ENCODE peak calls at places on chromosomes 3 and 15, in five cellular contexts. J is heart right ventricle, K is activated B cell treated with CpG ODN at 0.5 μM for 24 hours, O is adrenal gland, A is foreskin fibroblast. Z is an unnamed sample.
A peak's percentile ranks its signal among the peaks of the same experiment; 100 is the strongest.

GRCh38 chr15:25798207-25798931 is 64.8 kb downstream of the ATP10A start:
- DNase-seq in J (no peak), K (no peak), O (no peak), A (no peak), Z (peak; percentile 19)

GRCh38 chr3:105238367-105238766 is 128.3 kb upstream of the ALCAM start:
- DNase-seq in J (no peak), K (no peak), O (no peak), A (no peak), Z (no peak)

GRCh38 chr3:141482250-141482937 is 4.4 kb upstream of the RASA2 start:
- DNase-seq in J (no peak), K (no peak), O (peak; percentile 43), A (peak; percentile 94), Z (peak; percentile 88)

GRCh38 chr3:15294914-15295313 is 37.5 kb downstream of the SH3BP5 start:
- DNase-seq in J (no peak), K (no peak), O (peak; percentile 70), A (no peak), Z (no peak)

GRCh38 chr3:11290743-11291680 is 18.8 kb downstream of the ATG7 start:
- DNase-seq in J (no peak), K (no peak), O (peak; percentile 57), A (peak; percentile 57), Z (peak; percentile 76)

GRCh38 chr3:80232760-80233159 is 465.0 kb upstream of the ROBO1 start:
- DNase-seq in J (no peak), K (no peak), O (peak; percentile 56), A (peak; percentile 15), Z (no peak)

GRCh38 chr3:105435277-105435676 is 68.6 kb downstream of the ALCAM start:
- DNase-seq in J (no peak), K (no peak), O (no peak), A (no peak), Z (no peak)

GRCh38 chr15:64430000-64430735 is 30.2 kb upstream of the ZNF609 start:
- DNase-seq in J (no peak), K (no peak), O (peak; percentile 30), A (peak; percentile 80), Z (peak; percentile 71)

GRCh38 chr3:12147263-12147780 is 11.4 kb downstream of the TIMP4 start:
- DNase-seq in J (no peak), K (no peak), O (no peak), A (no peak), Z (no peak)

GRCh38 chr3:99640214-99640851 is 1.9 kb downstream of the COL8A1 start:
- DNase-seq in J (no peak), K (no peak), O (no peak), A (no peak), Z (no peak)

GRCh38 chr3:127542441-127542952 is 48.0 kb downstream of the TPRA1 start:
- DNase-seq in J (no peak), K (no peak), O (no peak), A (no peak), Z (no peak)

GRCh38 chr3:117303446-117303845 is 593.9 kb downstream of the TUSC7 start:
- DNase-seq in J (no peak), K (no peak), O (no peak), A (no peak), Z (no peak)

GRCh38 chr3:117297541-117297940 is 588.0 kb downstream of the TUSC7 start:
- DNase-seq in J (no peak), K (no peak), O (no peak), A (no peak), Z (no peak)

GRCh38 chr3:117302448-117302847 is 592.9 kb downstream of the TUSC7 start:
- DNase-seq in J (no peak), K (no peak), O (no peak), A (no peak), Z (no peak)

GRCh38 chr3:117297070-117297469 is 587.5 kb downstream of the TUSC7 start:
- DNase-seq in J (no peak), K (no peak), O (no peak), A (no peak), Z (no peak)

GRCh38 chr3:117298273-117298672 is 588.7 kb downstream of the TUSC7 start:
- DNase-seq in J (no peak), K (no peak), O (no peak), A (no peak), Z (no peak)
- TF ChIP-seq CTCF in J (no peak), K (no peak), O (no peak), A (no peak), Z (no peak)

GRCh38 chr3:23017800-23018199 is 185.3 kb upstream of the UBE2E2 start:
- DNase-seq in J (no peak), K (no peak), O (no peak), A (no peak), Z (peak; percentile 3)
- TF ChIP-seq CTCF in J (no peak), K (no peak), O (no peak), A (no peak), Z (no peak)

GRCh38 chr3:131242201-131242600 is 139.4 kb upstream of the NUDT16 start:
- DNase-seq in J (no peak), K (no peak), O (no peak), A (no peak), Z (no peak)
- TF ChIP-seq CTCF in J (peak; percentile 9), K (no peak), O (peak; percentile 23), A (no peak), Z (no peak)

GRCh38 chr3:51271172-51271571 is 113.9 kb upstream of the MANF start:
- DNase-seq in J (no peak), K (no peak), O (no peak), A (no peak), Z (no peak)
- TF ChIP-seq CTCF in J (no peak), K (no peak), O (no peak), A (no peak), Z (no peak)

GRCh38 chr3:166593776-166594175 is 756.6 kb upstream of the BCHE start:
- DNase-seq in J (no peak), K (no peak), O (no peak), A (no peak), Z (no peak)
- TF ChIP-seq CTCF in J (no peak), K (no peak), O (no peak), A (no peak), Z (no peak)